ENCODE peak calls at places on chromosomes 4 and X, in ten cellular contexts. Z is GM23248; S is CD8-positive, alpha-beta T cell; X is CD8-positive, alpha-beta memory T cell; T is DND-41; P is lower lobe of right lung; C is fibroblast of lung; K is tibial artery; O is IMR-90; N is lung. R is an unnamed sample.

GRCh38 chrX:37509349-37509748 is 62.1 kb upstream of the LANCL3 start:
- DNase-seq in X (no peak), P (no peak), C (no peak), N (no peak), Z (peak; percentile 7), K (no peak), T (peak; percentile 7), O (no peak), S (no peak), R (no peak)

GRCh38 chr4:143667461-143667860 is 33.0 kb downstream of the FREM3 start:
- DNase-seq in C (peak; percentile 82), P (no peak), T (no peak), X (no peak), K (peak; percentile 74), O (peak; percentile 1), N (peak; percentile 41), S (no peak), Z (peak; percentile 75), R (peak; percentile 37)

GRCh38 chr4:165505991-165506779 is 127.4 kb downstream of the CPE start:
- DNase-seq in K (no peak), N (no peak), Z (peak; percentile 72), T (no peak), P (no peak), C (peak; percentile 70), S (no peak), O (peak; percentile 30), X (no peak), R (no peak)

GRCh38 chr4:139913995-139914394 is 240.0 kb downstream of the MAML3 start:
- DNase-seq in C (peak; percentile 81), O (peak; percentile 85), T (no peak), S (no peak), P (no peak), K (no peak), N (no peak), Z (peak; percentile 69), X (no peak), R (no peak)

GRCh38 chr4:170230242-170230641 is 140.5 kb upstream of the AADAT start:
- DNase-seq in O (no peak), T (no peak), Z (no peak), S (no peak), K (no peak), C (no peak), X (no peak), N (no peak), P (no peak), R (no peak)

GRCh38 chr4:180101348-180102083 is 2141.7 kb upstream of the TENM3 start:
- DNase-seq in Z (no peak), X (no peak), O (no peak), K (no peak), P (peak; percentile 31), C (no peak), S (no peak), N (no peak), T (no peak), R (no peak)

GRCh38 chr4:74997942-74998341 is 65.0 kb downstream of the PARM1 start:
- DNase-seq in P (no peak), N (no peak), Z (no peak), K (no peak), S (no peak), X (no peak), T (no peak), O (no peak), C (no peak), R (no peak)

GRCh38 chr4:53365121-53365485 is 758 bp downstream of the SCFD2 start:
- DNase-seq in X (no peak), C (peak; percentile 29), Z (peak; percentile 59), T (peak; percentile 26), N (no peak), S (no peak), K (no peak), O (peak; percentile 27), P (no peak), R (no peak)

GRCh38 chr4:145351162-145351561 is 130.5 kb upstream of the SMAD1 start:
- DNase-seq in P (no peak), C (no peak), Z (no peak), O (no peak), K (no peak), T (no peak), S (no peak), N (no peak), X (no peak), R (no peak)

GRCh38 chrX:2320580-2321327 is 180.0 kb downstream of the DHRSX start:
- DNase-seq in S (no peak), O (peak; percentile 77), C (peak; percentile 6), X (no peak), N (peak; percentile 71), T (no peak), K (no peak), Z (peak; percentile 58), P (peak; percentile 79), R (peak; percentile 70)

GRCh38 chrX:107579956-107580355 is 48.4 kb upstream of the PRPS1 start:
- DNase-seq in P (no peak), K (no peak), O (peak; percentile 90), Z (peak; percentile 73), X (no peak), N (no peak), T (no peak), C (no peak), S (no peak), R (no peak)

GRCh38 chrX:49675075-49675719 is 20.6 kb downstream of the PAGE1 start:
- DNase-seq in Z (no peak), K (no peak), X (no peak), O (no peak), S (no peak), N (no peak), T (no peak), P (no peak), C (no peak), R (no peak)

DNA sequence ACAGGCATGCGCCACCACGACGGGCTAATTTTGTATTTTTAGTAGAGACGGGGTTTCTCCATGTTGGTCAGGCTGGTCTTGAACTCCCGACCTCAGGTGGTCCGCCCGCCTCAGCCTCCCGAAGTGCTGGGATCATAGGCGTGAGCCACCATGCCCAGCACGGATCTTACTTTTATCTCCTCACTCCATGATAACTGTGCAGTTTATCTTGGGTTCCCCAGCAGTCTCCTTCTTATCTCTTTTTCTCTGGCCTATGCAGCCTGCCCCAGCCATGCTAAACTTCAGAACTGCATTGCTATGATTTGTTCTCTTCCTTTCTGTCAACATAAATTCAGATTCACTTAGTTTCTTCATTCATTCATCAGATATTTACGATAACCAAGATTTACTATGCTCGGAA is 22.4 kb downstream of the PAGE1 start:
- DNase-seq in N (no peak), C (no peak), Z (no peak), X (no peak), O (no peak), P (no peak), K (no peak), S (no peak), T (no peak), R (no peak)
- H3K9me3 ChIP-seq in N (no peaks in the 10 kb centered on the region), C (no peaks in the 10 kb centered on the region), Z (no peaks in the 10 kb centered on the region), X (no peaks in the 10 kb centered on the region), O (no peaks in the 10 kb centered on the region), P (no peaks in the 10 kb centered on the region), K (no peaks in the 10 kb centered on the region), S (no peaks in the 10 kb centered on the region), T (no peaks in the 10 kb centered on the region), R (no peaks in the 10 kb centered on the region)

GRCh38 chr4:104424368-104424921 is 70.2 kb downstream of the CXXC4 start:
- DNase-seq in T (no peak), O (no peak), K (no peak), P (no peak), C (no peak), S (no peak), Z (no peak), N (no peak), X (no peak), R (no peak)

GRCh38 chr4:104421576-104421975 is 73.1 kb downstream of the CXXC4 start:
- DNase-seq in K (no peak), O (no peak), T (no peak), P (no peak), X (no peak), S (no peak), N (no peak), Z (no peak), C (peak; percentile 51), R (no peak)

GRCh38 chr4:104425003-104425402 is 69.7 kb downstream of the CXXC4 start:
- DNase-seq in C (no peak), S (no peak), K (no peak), X (no peak), N (no peak), P (no peak), T (no peak), Z (no peak), O (no peak), R (peak; percentile 1)

GRCh38 chr4:104429150-104429741 is 65.4 kb downstream of the CXXC4 start:
- DNase-seq in C (peak; percentile 12), O (no peak), P (no peak), S (no peak), K (no peak), N (no peak), X (no peak), Z (no peak), T (no peak), R (peak; percentile 31)

DNA sequence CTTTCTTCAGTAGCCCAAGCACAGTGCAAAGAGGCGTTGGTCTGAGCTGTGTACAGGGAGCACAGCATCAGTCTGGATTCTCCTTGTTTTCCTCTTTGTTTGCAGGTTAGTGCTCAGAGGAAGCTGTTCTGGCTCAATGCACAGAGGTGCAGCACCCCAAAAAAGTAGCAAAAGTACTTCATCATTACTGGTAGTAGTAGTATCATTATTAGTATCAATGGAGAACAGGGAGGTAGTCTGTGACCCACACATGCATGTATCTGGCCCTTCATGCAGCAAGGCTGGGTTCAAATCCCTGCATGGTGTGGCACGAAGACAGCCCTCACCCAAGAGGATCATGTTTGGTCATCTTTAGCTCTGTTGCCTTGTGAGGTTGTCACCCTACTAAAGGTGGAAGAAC is 68.7 kb downstream of the CXXC4 start:
- DNase-seq in Z (no peak), S (no peak), P (no peak), C (no peak), N (no peak), K (no peak), X (no peak), T (no peak), O (no peak), R (no peak)
- H3K27ac ChIP-seq in Z (no peak overlapping the region), S (no peak overlapping the region), P (no peak overlapping the region), C (no peak overlapping the region), N (no peak overlapping the region), K (no peak overlapping the region), X (no peak overlapping the region), T (no peak overlapping the region), O (no peak overlapping the region), R (no peak overlapping the region)

DNA sequence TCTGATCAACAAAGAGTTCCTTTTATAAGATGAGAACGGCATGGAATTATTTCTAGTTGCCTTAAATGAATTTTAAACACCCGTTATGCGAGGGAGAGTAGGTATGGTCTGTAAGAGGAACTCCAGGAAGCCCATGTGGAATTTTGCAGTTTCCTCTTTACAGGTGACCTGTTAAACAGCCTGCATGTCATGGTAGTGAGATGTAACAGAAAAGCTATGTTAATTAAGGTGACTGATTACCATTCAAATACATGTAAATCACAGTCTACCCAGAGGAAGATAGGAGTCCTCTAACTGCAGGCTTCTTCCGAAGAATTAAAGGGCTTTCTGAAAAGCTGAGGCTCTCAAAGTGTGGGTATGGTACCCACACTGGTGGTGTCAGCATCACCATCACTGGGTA is 163.6 kb downstream of the CBR4 start:
- DNase-seq in X (no peak), P (no peak), Z (no peak), T (no peak), N (no peak), K (no peak), O (no peak), S (no peak), C (no peak), R (no peak)
- H3K4me1 ChIP-seq in X (no peaks in the 10 kb centered on the region), P (peaks cover 38% of the 10 kb centered on the region), Z (peaks cover 14% of the 10 kb centered on the region), T (peaks cover 24% of the 10 kb centered on the region), N (peaks cover 3% of the 10 kb centered on the region), K (peaks cover 80% of the 10 kb centered on the region), O (peaks cover 28% of the 10 kb centered on the region), S (no peaks in the 10 kb centered on the region), C (peaks cover 9% of the 10 kb centered on the region), R (peaks cover 30% of the 10 kb centered on the region)

GRCh38 chr4:49036528-49036927 is 50.5 kb downstream of the CWH43 start:
- DNase-seq in X (no peak), T (no peak), P (no peak), S (no peak), O (no peak), Z (no peak), K (no peak), N (no peak), C (no peak), R (no peak)
- H3K9me3 ChIP-seq in X (no peaks in the 10 kb centered on the region), T (no peaks in the 10 kb centered on the region), P (no peaks in the 10 kb centered on the region), S (no peaks in the 10 kb centered on the region), O (no peaks in the 10 kb centered on the region), Z (no peaks in the 10 kb centered on the region), K (no peaks in the 10 kb centered on the region), N (peaks cover 2% of the 10 kb centered on the region), C (no peaks in the 10 kb centered on the region), R (no peaks in the 10 kb centered on the region)

R was measured in thyroid gland.